ENCODE peak calls at places on chromosome 14, in five cellular contexts. M is HCT116, X is H1, S is SK-N-SH, H is HepG2. W is an unnamed sample.

GRCh38 chr14:70714055-70714550 is 72.4 kb downstream of the TTC9 start:
- DNase-seq in M (peak), X (no peak), S (peak), H (peak), W (peak)

GRCh38 chr14:52086755-52087154 is 17.9 kb upstream of the NID2 start:
- DNase-seq in M (no peak), X (no peak), S (no peak), H (no peak), W (no peak)

GRCh38 chr14:102539544-102540309 is 30.2 kb upstream of the ANKRD9 start:
- DNase-seq in M (no peak), X (no peak), S (peak), H (peak), W (no peak)

GRCh38 chr14:32226051-32226450 is 23.0 kb upstream of the RNU6-8 start:
- DNase-seq in M (no peak), X (no peak), S (no peak), H (no peak), W (no peak)

GRCh38 chr14:30214014-30214413 is 286.4 kb upstream of the PRKD1 start:
- DNase-seq in M (no peak), X (no peak), S (no peak), H (no peak), W (no peak)

GRCh38 chr14:100332797-100333196 is 9.7 kb downstream of the SLC25A47 start:
- DNase-seq in M (no peak), X (no peak), S (no peak), H (no peak), W (no peak)

GRCh38 chr14:76272349-76272748 is 103.6 kb upstream of the ESRRB start:
- DNase-seq in M (no peak), X (no peak), S (no peak), H (no peak), W (no peak)

GRCh38 chr14:20228681-20229080 is at the start of gene OR11H7:
- DNase-seq in M (no peak), X (no peak), S (no peak), H (no peak), W (no peak)

GRCh38 chr14:23054000-23054811 is 3.1 kb downstream of the CDH24 start:
- DNase-seq in M (no peak), X (no peak), S (peak), H (no peak), W (no peak)

GRCh38 chr14:78182722-78183121 is 12.5 kb downstream of the NRXN3 start:
- DNase-seq in M (no peak), X (no peak), S (no peak), H (no peak), W (no peak)

GRCh38 chr14:71437870-71438269 is 494.4 kb upstream of the RGS6 start:
- DNase-seq in M (no peak), X (no peak), S (no peak), H (no peak), W (no peak)

GRCh38 chr14:80275208-80275850 is 64.0 kb upstream of the DIO2 start:
- DNase-seq in M (no peak), X (no peak), S (no peak), H (no peak), W (no peak)

GRCh38 chr14:94689218-94689984 is 77.2 kb downstream of the SERPINA3 start:
- DNase-seq in M (no peak), X (no peak), S (peak), H (no peak), W (peak)

GRCh38 chr14:43706901-43707300 is 800.2 kb downstream of the FSCB start:
- DNase-seq in M (no peak), X (no peak), S (no peak), H (no peak), W (no peak)

GRCh38 chr14:24816011-24816928 is 182.3 kb upstream of the GZMB start:
- DNase-seq in M (no peak), X (no peak), S (no peak), H (peak), W (no peak)

GRCh38 chr14:102035914-102036313 is 50.9 kb downstream of the HSP90AA1 start:
- DNase-seq in M (no peak), X (no peak), S (no peak), H (no peak), W (no peak)

GRCh38 chr14:98925362-98926040 is 346.5 kb downstream of the BCL11B start:
- DNase-seq in M (no peak), X (no peak), S (no peak), H (no peak), W (no peak)

GRCh38 chr14:105436402-105436801 is 16.8 kb downstream of the MTA1 start:
- DNase-seq in M (no peak), X (no peak), S (no peak), H (no peak), W (no peak)

GRCh38 chr14:63770187-63770807 is 42.4 kb upstream of the SGPP1 start:
- DNase-seq in M (peak), X (no peak), S (peak), H (peak), W (peak)

GRCh38 chr14:72796935-72797334 is 97.0 kb downstream of the DPF3 start:
- DNase-seq in M (no peak), X (no peak), S (no peak), H (no peak), W (no peak)

GRCh38 chr14:89060191-89060590 is 235.7 kb downstream of the TTC8 start:
- DNase-seq in M (no peak), X (no peak), S (no peak), H (no peak), W (no peak)

GRCh38 chr14:99899578-99900178 is 106.5 kb downstream of the EML1 start:
- DNase-seq in M (peak), X (no peak), S (peak), H (no peak), W (peak)

GRCh38 chr14:94367347-94367746 is 21.1 kb downstream of the SERPINA1 start:
- DNase-seq in M (no peak), X (no peak), S (no peak), H (no peak), W (no peak)

GRCh38 chr14:25406818-25407217 is 356.9 kb upstream of the STXBP6 start:
- DNase-seq in M (no peak), X (peak), S (no peak), H (peak), W (peak)

GRCh38 chr14:24775919-24776318 is 141.9 kb upstream of the GZMB start:
- DNase-seq in M (no peak), X (no peak), S (peak), H (no peak), W (peak)

GRCh38 chr14:100375963-100376735 is 53.0 kb downstream of the SLC25A47 start:
- DNase-seq in M (peak), X (peak), S (peak), H (peak), W (peak)

GRCh38 chr14:51821822-51822221 is 38.6 kb upstream of the GNG2 start:
- DNase-seq in M (no peak), X (no peak), S (no peak), H (no peak), W (no peak)

GRCh38 chr14:77574446-77575125 is 41.9 kb downstream of the SPTLC2 start:
- DNase-seq in M (no peak), X (no peak), S (no peak), H (no peak), W (no peak)

GRCh38 chr14:95835331-95835730 is 41.3 kb upstream of the TUNAR start:
- DNase-seq in M (peak), X (no peak), S (no peak), H (peak), W (no peak)

GRCh38 chr14:100317897-100318808 is 5.0 kb upstream of the SLC25A47 start:
- DNase-seq in M (peak), X (peak), S (peak), H (no peak), W (peak)

GRCh38 chr14:24673534-24674203 is 39.7 kb upstream of the GZMB start:
- DNase-seq in M (no peak), X (no peak), S (no peak), H (no peak), W (no peak)

GRCh38 chr14:86430807-86431206 is 900.9 kb downstream of the FLRT2 start:
- DNase-seq in M (no peak), X (no peak), S (no peak), H (no peak), W (no peak)

GRCh38 chr14:75273272-75274044 is 5.2 kb upstream of the FOS start:
- DNase-seq in M (no peak), X (no peak), S (no peak), H (no peak), W (peak)

GRCh38 chr14:22333408-22334274 is 255.4 kb downstream of the DAD1 start:
- DNase-seq in M (peak), X (no peak), S (no peak), H (peak), W (peak)

GRCh38 chr14:31207287-31207745 is 277 bp downstream of the HECTD1 start:
- DNase-seq in M (no peak), X (no peak), S (no peak), H (no peak), W (peak)

GRCh38 chr14:67734675-67735074 is 33.0 kb downstream of the RDH12 start:
- DNase-seq in M (no peak), X (no peak), S (no peak), H (no peak), W (no peak)

GRCh38 chr14:101030586-101030985 is 127.1 kb upstream of the RTL1 start:
- DNase-seq in M (no peak), X (no peak), S (no peak), H (no peak), W (no peak)

GRCh38 chr14:33617154-33617553 is 333.7 kb downstream of the EGLN3 start:
- DNase-seq in M (no peak), X (no peak), S (no peak), H (no peak), W (no peak)
- TF ChIP-seq JUND in M (no peak), X (no peak), S (peak), H (no peak), W (no peak)

GRCh38 chr14:65333926-65334687 is 78.4 kb upstream of the FUT8 start:
- DNase-seq in M (no peak), X (no peak), S (no peak), H (no peak), W (no peak)
- TF ChIP-seq JUND in M (no peak), X (no peak), S (no peak), H (no peak), W (no peak)

GRCh38 chr14:55448146-55448614 is 7.8 kb upstream of the TBPL2 start:
- DNase-seq in M (peak), X (no peak), S (no peak), H (no peak), W (peak)
- TF ChIP-seq JUND in M (peak), X (no peak), S (peak), H (no peak), W (no peak)

GRCh38 chr14:81551471-81551870 is 17.8 kb upstream of the SEL1L start:
- DNase-seq in M (no peak), X (no peak), S (no peak), H (no peak), W (no peak)

GRCh38 chr14:81555051-81555450 is 21.4 kb upstream of the SEL1L start:
- DNase-seq in M (no peak), X (no peak), S (no peak), H (no peak), W (no peak)

GRCh38 chr14:81550001-81550642 is 16.5 kb upstream of the SEL1L start:
- DNase-seq in M (no peak), X (no peak), S (no peak), H (no peak), W (no peak)
- TF ChIP-seq JUND in M (no peak), X (no peak), S (no peak), H (no peak), W (no peak)

GRCh38 chr14:48814562-48814961 is 771.6 kb downstream of the RPS29 start:
- DNase-seq in M (no peak), X (no peak), S (no peak), H (no peak), W (no peak)
- TF ChIP-seq JUND in M (no peak), X (no peak), S (no peak), H (no peak), W (no peak)

GRCh38 chr14:69573841-69574265 is 818 bp downstream of the CCDC177 start:
- DNase-seq in M (no peak), X (no peak), S (no peak), H (no peak), W (peak)
- TF ChIP-seq JUND in M (no peak), X (no peak), S (no peak), H (no peak), W (no peak)

GRCh38 chr14:104373855-104374717 is 205.5 kb upstream of the C14orf180 start:
- DNase-seq in M (no peak), X (no peak), S (no peak), H (no peak), W (no peak)

GRCh38 chr14:104373055-104373854 is 206.3 kb upstream of the C14orf180 start:
- DNase-seq in M (no peak), X (no peak), S (no peak), H (no peak), W (no peak)

GRCh38 chr14:104371031-104371430 is 208.5 kb upstream of the C14orf180 start:
- DNase-seq in M (no peak), X (no peak), S (no peak), H (no peak), W (no peak)

GRCh38 chr14:104371917-104372316 is 207.6 kb upstream of the C14orf180 start:
- DNase-seq in M (no peak), X (no peak), S (no peak), H (no peak), W (no peak)

DNA sequence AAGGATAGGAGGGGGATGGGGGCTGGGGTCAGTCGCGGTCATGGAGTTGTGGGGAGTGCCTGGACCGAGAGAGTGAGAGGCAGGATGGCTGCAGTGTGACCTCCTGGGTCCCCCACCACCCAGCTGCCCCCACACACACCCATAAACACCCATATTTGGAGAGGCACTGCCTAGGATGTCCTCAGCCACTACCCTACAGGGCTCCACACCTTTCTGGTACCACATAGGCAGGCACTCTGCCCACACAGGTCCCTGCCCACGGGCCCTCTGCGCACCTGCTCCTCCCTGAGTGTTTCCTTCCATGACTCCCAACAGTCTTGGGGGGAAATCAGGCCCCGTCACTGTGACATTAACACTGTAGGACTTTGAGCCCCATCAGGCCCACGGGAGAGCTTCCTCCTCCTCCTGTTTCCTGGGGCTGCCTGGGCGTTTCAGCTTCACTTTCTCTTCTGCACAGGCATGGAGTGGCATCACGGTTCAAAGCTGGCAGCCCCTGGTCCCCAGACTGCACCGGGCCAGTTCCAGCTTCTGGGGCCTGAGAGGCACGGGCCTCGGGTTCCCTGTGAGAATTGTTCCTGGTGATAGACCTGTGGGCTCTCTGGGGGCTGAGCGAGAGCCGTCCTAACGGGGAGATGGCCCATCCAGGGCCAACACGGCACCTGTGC is 207.0 kb upstream of the C14orf180 start:
- DNase-seq in M (no peak), X (no peak), S (no peak), H (no peak), W (no peak)
- TF ChIP-seq JUND in M (no peak), X (no peak), S (no peak), H (no peak), W (no peak)